ENCODE peak calls at places on chromosomes 12 and 14, in seven cellular contexts. B, G, D, X, M, Z and N are unnamed samples.

GRCh38 chr14:101838476-101838875 is 77.0 kb downstream of the PPP2R5C start:
- DNase-seq in B (no peak), Z (no peak), X (no peak), M (no peak), D (no peak), G (no peak), N (no peak)

GRCh38 chr14:55440385-55440784 is at the start of gene TBPL2:
- DNase-seq in M (no peak), X (no peak), B (no peak), Z (no peak), D (no peak), G (no peak), N (no peak)

GRCh38 chr12:122421263-122421814 is 1.1 kb downstream of the CLIP1 start:
- DNase-seq in Z (no peak), D (no peak), G (no peak), X (peak; percentile 29), M (peak; percentile 52), B (peak; percentile 74), N (peak; percentile 50)

GRCh38 chr12:61291647-61292046 is 968.6 kb upstream of the USP15 start:
- DNase-seq in M (no peak), B (no peak), X (no peak), D (no peak), G (no peak), Z (no peak), N (no peak)

GRCh38 chr14:51365241-51365940 is 125.3 kb downstream of the TMX1 start:
- DNase-seq in B (no peak), X (no peak), G (no peak), Z (no peak), D (no peak), M (no peak), N (no peak)

GRCh38 chr12:6608592-6609311 is 1.6 kb upstream of the CHD4 start:
- DNase-seq in Z (no peak), G (peak; percentile 63), X (no peak), M (no peak), B (no peak), D (peak; percentile 82), N (no peak)

GRCh38 chr12:62778187-62778586 is 156.8 kb downstream of the PPM1H start:
- DNase-seq in X (no peak), D (no peak), M (no peak), G (no peak), B (no peak), Z (no peak), N (no peak)

GRCh38 chr12:645563-646071 is 17.6 kb downstream of the NINJ2 start:
- DNase-seq in D (no peak), Z (no peak), X (peak; percentile 75), B (peak; percentile 87), G (no peak), M (peak; percentile 50), N (peak; percentile 50)

GRCh38 chr12:14775652-14776020 is 27.6 kb downstream of the WBP11 start:
- DNase-seq in X (no peak), B (no peak), D (no peak), M (peak; percentile 33), G (no peak), Z (no peak), N (peak; percentile 67)

GRCh38 chr12:57989837-57990236 is 48.5 kb downstream of the ATP23 start:
- DNase-seq in X (no peak), D (no peak), G (no peak), M (no peak), B (no peak), Z (no peak), N (no peak)

GRCh38 chr12:5078423-5078822 is 34.7 kb downstream of the KCNA5 start:
- DNase-seq in B (peak; percentile 72), D (peak; percentile 90), M (peak; percentile 20), G (no peak), X (peak; percentile 85), Z (peak; percentile 95), N (no peak)

GRCh38 chr14:72638021-72638420 is 255.9 kb downstream of the DPF3 start:
- DNase-seq in G (no peak), D (no peak), Z (no peak), M (peak; percentile 85), B (no peak), X (peak; percentile 37), N (peak; percentile 94)

GRCh38 chr14:22973217-22974032 is 8.9 kb downstream of the AJUBA start:
- DNase-seq in X (peak; percentile 48), M (no peak), B (no peak), G (no peak), Z (no peak), D (no peak), N (peak; percentile 70)

GRCh38 chr12:24919346-24920001 is 29.4 kb downstream of the BCAT1 start:
- DNase-seq in B (no peak), M (no peak), X (no peak), Z (no peak), G (no peak), D (no peak), N (no peak)

GRCh38 chr12:67377021-67377420 is 107.9 kb downstream of the CAND1 start:
- DNase-seq in M (no peak), B (no peak), X (no peak), G (no peak), D (no peak), Z (no peak), N (no peak)

GRCh38 chr12:80509781-80510556 is 65.9 kb downstream of the PTPRQ start:
- DNase-seq in G (no peak), B (no peak), X (no peak), M (peak; percentile 69), D (no peak), Z (no peak), N (peak; percentile 74)

GRCh38 chr12:66679441-66680069 is 679 bp upstream of the GRIP1 start:
- DNase-seq in X (no peak), B (no peak), G (no peak), Z (no peak), D (no peak), M (no peak), N (no peak)

GRCh38 chr12:113052326-113052725 is 4.2 kb upstream of the DTX1 start:
- DNase-seq in M (no peak), B (no peak), X (no peak), G (no peak), Z (no peak), D (no peak), N (no peak)

GRCh38 chr12:113051759-113052158 is 4.8 kb upstream of the DTX1 start:
- DNase-seq in D (no peak), Z (no peak), B (no peak), X (no peak), G (no peak), M (no peak), N (no peak)

GRCh38 chr12:113048716-113049127 is 7.8 kb upstream of the DTX1 start:
- DNase-seq in M (peak; percentile 8), Z (no peak), X (peak; percentile 66), G (peak; percentile 56), D (no peak), B (peak; percentile 71), N (peak; percentile 57)

GRCh38 chr12:113050808-113051207 is 5.7 kb upstream of the DTX1 start:
- DNase-seq in X (no peak), D (no peak), G (no peak), Z (no peak), M (no peak), B (no peak), N (no peak)

GRCh38 chr12:113049976-113050742 is 6.4 kb upstream of the DTX1 start:
- DNase-seq in Z (no peak), B (no peak), X (no peak), D (peak; percentile 77), G (no peak), M (no peak), N (no peak)
- TF ChIP-seq CTCF in Z (no peak), B (no peak), X (peak; percentile 12), D (peak; percentile 29), G (no peak), M (no peak), N (peak; percentile 5)

DNA sequence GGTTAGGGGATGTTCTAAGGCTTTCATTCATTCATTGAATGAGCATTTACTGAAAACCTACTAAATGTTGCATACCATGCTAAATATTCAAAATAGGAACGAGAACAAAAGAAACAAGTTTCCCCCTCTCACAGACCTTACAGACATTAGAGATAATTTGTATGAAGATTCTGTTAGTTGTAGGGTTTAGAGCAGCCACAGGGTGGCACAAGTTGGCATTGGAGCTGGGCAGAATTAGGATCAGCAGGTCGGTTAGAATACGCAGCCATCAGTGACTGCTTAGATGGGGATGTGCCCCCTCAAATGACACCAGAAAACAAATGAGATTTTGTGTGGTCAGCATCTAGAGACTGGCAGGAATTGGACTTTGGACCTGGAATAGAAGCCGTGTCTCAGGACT is 166.3 kb upstream of the DAAM1 start:
- DNase-seq in M (no peak), B (no peak), G (no peak), D (no peak), Z (no peak), X (no peak), N (no peak)
- TF ChIP-seq CTCF in M (no peak), B (no peak), G (peak; percentile 38), D (no peak), Z (no peak), X (no peak), N (no peak)

GRCh38 chr14:25120261-25120660 is 70.3 kb upstream of the STXBP6 start:
- DNase-seq in G (no peak), X (no peak), B (no peak), M (peak; percentile 42), Z (no peak), D (no peak), N (peak; percentile 42)

GRCh38 chr14:25122188-25122587 is 72.2 kb upstream of the STXBP6 start:
- DNase-seq in X (no peak), G (no peak), M (no peak), B (no peak), Z (no peak), D (no peak), N (peak; percentile 74)

GRCh38 chr14:25118671-25119070 is 68.7 kb upstream of the STXBP6 start:
- DNase-seq in M (no peak), B (no peak), D (no peak), G (no peak), X (no peak), Z (no peak), N (no peak)

GRCh38 chr14:25122843-25123242 is 72.9 kb upstream of the STXBP6 start:
- DNase-seq in B (no peak), G (no peak), D (no peak), M (no peak), Z (no peak), X (no peak), N (no peak)

DNA sequence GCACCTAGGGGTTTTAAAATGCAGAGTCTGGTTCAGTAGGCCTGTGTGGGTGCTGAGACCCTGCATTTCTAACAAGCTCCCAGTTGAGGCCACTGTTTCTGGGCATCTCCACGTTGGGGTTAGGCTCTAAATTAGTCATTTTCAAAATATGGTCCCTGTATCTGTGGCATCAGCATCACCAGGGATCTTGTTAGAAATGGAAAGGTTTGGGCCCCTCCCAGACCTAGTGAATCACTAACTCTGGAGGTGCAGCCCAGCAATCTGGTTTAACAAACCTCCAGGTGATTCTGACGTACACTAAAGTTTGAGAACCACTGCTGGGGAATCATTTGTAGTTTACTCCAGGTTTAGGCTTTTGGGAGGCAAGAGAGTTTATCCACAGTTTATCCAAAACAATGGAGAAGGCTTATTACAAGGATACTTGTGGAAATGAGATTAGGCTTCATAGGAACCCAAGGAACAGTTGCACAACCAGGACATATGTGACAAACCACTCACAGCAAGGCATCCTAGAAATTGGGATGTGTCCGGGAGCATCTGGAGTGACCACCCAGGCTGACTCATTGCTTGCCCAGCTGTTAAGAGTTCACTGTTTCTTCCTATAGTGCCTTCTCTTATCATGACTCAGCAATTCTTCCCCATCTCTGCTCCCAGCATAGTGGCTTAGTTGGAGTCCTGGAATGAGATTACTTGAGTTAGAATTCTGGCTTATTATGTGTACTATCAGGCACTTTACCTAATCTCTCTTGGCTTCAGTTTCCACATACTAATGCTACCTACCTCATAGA is 71.6 kb upstream of the STXBP6 start:
- DNase-seq in X (no peak), B (peak; percentile 70), M (peak; percentile 91), D (no peak), Z (no peak), G (no peak), N (peak; percentile 97)
- TF ChIP-seq CTCF in X (no peak), B (no peak), M (no peak), D (no peak), Z (no peak), G (no peak), N (no peak)

GRCh38 chr12:65602579-65603295 is 221.5 kb upstream of the HMGA2 start:
- DNase-seq in X (peak; percentile 81), B (peak; percentile 81), Z (peak; percentile 86), M (peak; percentile 88), D (peak; percentile 77), G (peak; percentile 79), N (peak; percentile 91)
- TF ChIP-seq CTCF in X (peak; percentile 69), B (peak; percentile 79), Z (no peak), M (peak; percentile 93), D (peak; percentile 73), G (peak; percentile 62), N (peak; percentile 87)